ENCODE peak calls at places on chromosome 11, in six cellular contexts. B, R, Q, O, C and F are unnamed samples.

GRCh38 chr11:27083782-27084181 is 43.2 kb downstream of the BBOX1 start:
- DNase-seq in B (no peak), R (no peak), Q (no peak), O (no peak), C (no peak), F (no peak)

GRCh38 chr11:538431-539051 is 1.2 kb downstream of the LRRC56 start:
- DNase-seq in B (no peak), R (peak), Q (no peak), O (no peak), C (no peak), F (no peak)

GRCh38 chr11:102599642-102600261 is 25.4 kb downstream of the MMP20 start:
- DNase-seq in B (peak), R (peak), Q (peak), O (no peak), C (peak), F (no peak)

GRCh38 chr11:9664276-9665171 is 647 bp downstream of the SWAP70 start:
- DNase-seq in B (peak), R (peak), Q (peak), O (no peak), C (no peak), F (no peak)

GRCh38 chr11:94131363-94132115 is 2.9 kb downstream of the PANX1 start:
- DNase-seq in B (no peak), R (peak), Q (peak), O (no peak), C (no peak), F (no peak)

GRCh38 chr11:2526808-2527381 is 82.1 kb downstream of the KCNQ1 start:
- DNase-seq in B (no peak), R (no peak), Q (peak), O (peak), C (no peak), F (no peak)

GRCh38 chr11:106156290-106156937 is 79.0 kb downstream of the AASDHPPT start:
- DNase-seq in B (peak), R (peak), Q (peak), O (no peak), C (peak), F (no peak)

GRCh38 chr11:11798586-11799438 is 43.0 kb upstream of the USP47 start:
- DNase-seq in B (peak), R (peak), Q (peak), O (peak), C (no peak), F (peak)

GRCh38 chr11:114594703-114595102 is 883 bp downstream of the NXPE4 start:
- DNase-seq in B (no peak), R (peak), Q (no peak), O (no peak), C (no peak), F (no peak)

GRCh38 chr11:134667505-134667904 is 255.5 kb upstream of the B3GAT1 start:
- DNase-seq in B (no peak), R (no peak), Q (no peak), O (no peak), C (no peak), F (peak)

GRCh38 chr11:126601136-126601535 is 245.7 kb downstream of the ST3GAL4 start:
- DNase-seq in B (peak), R (no peak), Q (no peak), O (no peak), C (no peak), F (no peak)

GRCh38 chr11:2101171-2101675 is 38.0 kb downstream of the IGF2 start:
- DNase-seq in B (no peak), R (no peak), Q (no peak), O (peak), C (no peak), F (no peak)

GRCh38 chr11:120830092-120830491 is 193.8 kb upstream of the TBCEL start:
- DNase-seq in B (no peak), R (no peak), Q (no peak), O (no peak), C (no peak), F (no peak)

GRCh38 chr11:56331861-56332491 is 13.9 kb upstream of the OR8K1 start:
- DNase-seq in B (no peak), R (peak), Q (no peak), O (no peak), C (no peak), F (no peak)

GRCh38 chr11:73047773-73048371 is 94.2 kb downstream of the FCHSD2 start:
- DNase-seq in B (no peak), R (peak), Q (no peak), O (no peak), C (no peak), F (no peak)

GRCh38 chr11:35389897-35390462 is 29.4 kb downstream of the SLC1A2 start:
- DNase-seq in B (no peak), R (peak), Q (no peak), O (no peak), C (no peak), F (no peak)

GRCh38 chr11:39236916-39237315 is 2222.5 kb downstream of the LRRC4C start:
- DNase-seq in B (peak), R (no peak), Q (peak), O (no peak), C (no peak), F (no peak)